ENCODE peak calls at places on chromosomes 3 and 15, in four cellular contexts. T, U, I and W are unnamed samples.

GRCh38 chr3:194967126-194968117 is 281.7 kb downstream of the FAM43A start:
- DNase-seq in T (no peak), U (no peak), I (no peak), W (peak; percentile 16)

GRCh38 chr15:55360256-55360655 is 41.2 kb downstream of the PIGB start:
- DNase-seq in T (no peak), U (no peak), I (no peak), W (no peak)

GRCh38 chr3:36446230-36446629 is 65.9 kb downstream of the STAC start:
- DNase-seq in T (no peak), U (no peak), I (no peak), W (no peak)

GRCh38 chr3:196636369-196637349 is 2.8 kb upstream of the NRROS start:
- DNase-seq in T (no peak), U (peak; percentile 75), I (no peak), W (no peak)

GRCh38 chr3:170440346-170440745 is 21.7 kb downstream of the CLDN11 start:
- DNase-seq in T (no peak), U (no peak), I (no peak), W (no peak)

GRCh38 chr3:55200916-55201315 is 273.1 kb upstream of the LRTM1 start:
- DNase-seq in T (no peak), U (no peak), I (no peak), W (no peak)

GRCh38 chr15:67133738-67134576 is 68.6 kb downstream of the SMAD3 start:
- DNase-seq in T (no peak), U (no peak), I (no peak), W (no peak)

GRCh38 chr3:190305406-190305805 is 16.8 kb downstream of the CLDN1 start:
- DNase-seq in T (no peak), U (no peak), I (no peak), W (no peak)

GRCh38 chr3:155202626-155203025 is 90.9 kb downstream of the STRIT1 start:
- DNase-seq in T (no peak), U (no peak), I (no peak), W (no peak)

GRCh38 chr15:44381223-44381622 is 46.2 kb upstream of the CTDSPL2 start:
- DNase-seq in T (no peak), U (no peak), I (no peak), W (no peak)

GRCh38 chr3:45756055-45756454 is 40.3 kb downstream of the SLC6A20 start:
- DNase-seq in T (no peak), U (no peak), I (no peak), W (peak; percentile 18)
- H3K27ac ChIP-seq in T (no peak overlapping the region), U (no peak overlapping the region), I (no peak overlapping the region), W (no peak overlapping the region)

GRCh38 chr15:90074916-90075315 is 27.4 kb downstream of the IDH2 start:
- DNase-seq in T (no peak), U (no peak), I (no peak), W (no peak)

GRCh38 chr15:90074023-90074422 is 28.2 kb downstream of the IDH2 start:
- DNase-seq in T (no peak), U (no peak), I (no peak), W (no peak)

GRCh38 chr15:90078965-90079364 is 23.3 kb downstream of the IDH2 start:
- DNase-seq in T (no peak), U (no peak), I (no peak), W (no peak)

GRCh38 chr15:90075420-90076289 is 26.6 kb downstream of the IDH2 start:
- DNase-seq in T (no peak), U (no peak), I (peak; percentile 27), W (no peak)

GRCh38 chr15:90076716-90077115 is 25.6 kb downstream of the IDH2 start:
- DNase-seq in T (no peak), U (no peak), I (no peak), W (no peak)
- H3K27ac ChIP-seq in T (no peak overlapping the region), U (no peak overlapping the region), I (no peak overlapping the region), W (no peak overlapping the region)

GRCh38 chr15:95647878-95648277 is 682.6 kb upstream of the NR2F2 start:
- DNase-seq in T (no peak), U (no peak), I (no peak), W (no peak)

GRCh38 chr15:95655089-95655488 is 675.4 kb upstream of the NR2F2 start:
- DNase-seq in T (no peak), U (no peak), I (no peak), W (no peak)

DNA sequence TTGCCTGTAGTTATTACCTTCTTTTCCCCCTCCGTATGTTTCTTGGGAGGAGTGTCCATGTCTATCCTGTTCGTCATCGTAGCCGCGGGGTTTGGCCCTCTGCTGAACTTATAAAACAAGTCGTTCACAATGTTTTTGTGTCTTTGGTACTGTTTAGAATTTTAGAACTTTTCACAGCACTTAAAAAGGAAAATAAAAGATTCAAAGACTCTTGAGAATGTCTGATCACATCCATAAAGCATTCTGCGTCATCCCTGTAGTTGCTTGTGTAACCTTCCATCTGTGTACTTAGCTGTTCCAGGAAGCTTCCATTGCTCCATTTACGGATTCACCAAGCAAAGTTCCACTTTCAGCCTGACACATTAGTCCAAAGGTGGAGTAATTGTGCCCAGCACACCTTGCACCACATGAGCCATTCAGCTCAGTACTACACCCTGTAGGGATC is 677.1 kb upstream of the NR2F2 start:
- DNase-seq in T (no peak), U (no peak), I (no peak), W (no peak)
- H3K27ac ChIP-seq in T (no peak overlapping the region), U (no peak overlapping the region), I (no peak overlapping the region), W (no peak overlapping the region)

GRCh38 chr3:43497905-43498365 is 123.9 kb downstream of the ANO10 start:
- DNase-seq in T (no peak), U (no peak), I (no peak), W (no peak)
- H3K27ac ChIP-seq in T (no peak overlapping the region), U (no peak overlapping the region), I (no peak overlapping the region), W (no peak overlapping the region)

GRCh38 chr15:24962880-24963279 is 8.1 kb downstream of the SNRPN start:
- DNase-seq in T (no peak), U (no peak), I (no peak), W (no peak)
- H3K27ac ChIP-seq in T (no peak overlapping the region), U (no peak overlapping the region), I (no peak overlapping the region), W (no peak overlapping the region)